ENCODE peak calls at places on chromosome 4, in six cellular contexts. J, V, O, Z, W and X are unnamed samples. For H3K9me3, the result is how much of the 10 kb centered on the place peaks cover.

GRCh38 chr4:153346563-153346962 is 2.1 kb downstream of the MND1 start:
- DNase-seq in J (no peak), V (no peak), O (no peak), Z (no peak), W (no peak), X (no peak)

GRCh38 chr4:22897520-22898108 is 204.9 kb downstream of the GBA3 start:
- DNase-seq in J (no peak), V (peak), O (peak), Z (no peak), W (no peak), X (no peak)

GRCh38 chr4:24890561-24890960 is 22.3 kb downstream of the CCDC149 start:
- DNase-seq in J (no peak), V (no peak), O (no peak), Z (no peak), W (no peak), X (no peak)

GRCh38 chr4:186729856-186730255 is 6.2 kb upstream of the FAT1 start:
- DNase-seq in J (no peak), V (no peak), O (no peak), Z (no peak), W (no peak), X (no peak)

GRCh38 chr4:183348706-183349659 is 26.8 kb upstream of the CLDN24 start:
- DNase-seq in J (no peak), V (no peak), O (no peak), Z (no peak), W (no peak), X (no peak)

GRCh38 chr4:73705721-73706120 is 34.6 kb upstream of the CXCL8 start:
- DNase-seq in J (no peak), V (no peak), O (no peak), Z (no peak), W (no peak), X (no peak)

GRCh38 chr4:154366956-154367355 is 124.6 kb downstream of the DCHS2 start:
- DNase-seq in J (no peak), V (no peak), O (no peak), Z (no peak), W (no peak), X (no peak)

GRCh38 chr4:4249876-4250275 is 1.9 kb upstream of the TMEM128 start:
- DNase-seq in J (no peak), V (no peak), O (no peak), Z (no peak), W (no peak), X (no peak)

GRCh38 chr4:145090370-145090769 is 7.6 kb downstream of the ANAPC10 start:
- DNase-seq in J (no peak), V (no peak), O (no peak), Z (no peak), W (no peak), X (no peak)

GRCh38 chr4:48968814-48969213 is 17.3 kb upstream of the CWH43 start:
- DNase-seq in J (no peak), V (no peak), O (no peak), Z (no peak), W (no peak), X (no peak)

GRCh38 chr4:175562111-175562510 is 250.0 kb downstream of the GPM6A start:
- DNase-seq in J (no peak), V (no peak), O (no peak), Z (no peak), W (no peak), X (no peak)

GRCh38 chr4:124202106-124202505 is 510.4 kb downstream of the ANKRD50 start:
- DNase-seq in J (no peak), V (no peak), O (no peak), Z (no peak), W (peak), X (peak)

DNA sequence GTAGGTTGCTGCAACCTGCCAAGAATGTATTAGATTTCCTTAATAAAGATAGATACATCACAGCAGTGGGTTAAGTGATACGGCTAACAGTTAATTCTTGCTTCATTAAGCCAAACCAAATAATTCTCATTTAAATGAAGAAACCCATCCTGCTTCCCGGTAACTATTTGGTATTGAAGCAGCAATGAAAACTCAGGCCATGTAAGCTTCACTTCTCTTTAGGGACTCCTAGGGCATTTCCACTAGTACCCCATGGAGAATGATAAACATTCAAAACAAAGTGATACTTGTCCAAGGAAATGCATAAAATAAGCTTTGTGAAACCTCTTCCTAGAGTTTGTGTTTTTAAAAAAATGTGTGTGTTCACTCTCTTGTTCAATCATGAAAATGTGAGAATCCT is 40.7 kb upstream of the RASGEF1B start:
- DNase-seq in J (no peak), V (no peak), O (no peak), Z (no peak), W (no peak), X (no peak)
- H3K27ac ChIP-seq in J (no peak), V (no peak), O (no peak), Z (no peak), W (no peak), X (no peak)

DNA sequence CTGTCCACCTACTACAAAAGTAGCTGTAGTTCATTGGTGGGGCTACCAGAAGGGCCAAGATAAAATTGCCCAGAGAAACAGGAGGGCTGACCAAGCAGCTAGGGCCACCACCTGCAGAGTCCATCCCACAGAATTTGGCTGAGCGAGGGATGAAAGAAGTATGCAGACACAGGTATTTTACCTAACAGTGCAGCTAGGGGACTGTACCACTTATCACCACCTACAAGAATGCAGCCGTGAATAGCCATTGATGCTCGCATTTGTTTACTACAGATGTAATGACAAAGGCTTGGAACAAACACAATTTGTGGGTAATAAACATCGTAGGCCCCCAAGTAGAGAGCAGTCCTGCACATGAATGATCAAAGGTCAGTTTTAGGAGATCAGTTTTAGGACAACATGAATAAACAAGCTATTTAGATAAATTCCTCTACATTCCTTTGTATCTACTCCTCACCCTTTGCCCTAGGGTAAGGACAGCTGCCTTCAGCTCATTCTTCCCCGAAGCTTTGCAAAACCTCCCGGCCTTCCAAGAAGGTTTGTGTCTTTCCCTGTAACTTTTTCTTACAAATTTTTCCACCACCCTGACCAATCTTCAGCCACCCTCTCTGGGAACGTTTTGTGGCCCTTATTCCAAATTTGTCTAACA is 49.5 kb downstream of the ZNF718 start:
- DNase-seq in J (no peak), V (no peak), O (no peak), Z (no peak), W (no peak), X (no peak)
- H3K9me3 ChIP-seq in J (under half), V (half or more), O (under half), Z (under half), W (under half), X (under half)

DNA sequence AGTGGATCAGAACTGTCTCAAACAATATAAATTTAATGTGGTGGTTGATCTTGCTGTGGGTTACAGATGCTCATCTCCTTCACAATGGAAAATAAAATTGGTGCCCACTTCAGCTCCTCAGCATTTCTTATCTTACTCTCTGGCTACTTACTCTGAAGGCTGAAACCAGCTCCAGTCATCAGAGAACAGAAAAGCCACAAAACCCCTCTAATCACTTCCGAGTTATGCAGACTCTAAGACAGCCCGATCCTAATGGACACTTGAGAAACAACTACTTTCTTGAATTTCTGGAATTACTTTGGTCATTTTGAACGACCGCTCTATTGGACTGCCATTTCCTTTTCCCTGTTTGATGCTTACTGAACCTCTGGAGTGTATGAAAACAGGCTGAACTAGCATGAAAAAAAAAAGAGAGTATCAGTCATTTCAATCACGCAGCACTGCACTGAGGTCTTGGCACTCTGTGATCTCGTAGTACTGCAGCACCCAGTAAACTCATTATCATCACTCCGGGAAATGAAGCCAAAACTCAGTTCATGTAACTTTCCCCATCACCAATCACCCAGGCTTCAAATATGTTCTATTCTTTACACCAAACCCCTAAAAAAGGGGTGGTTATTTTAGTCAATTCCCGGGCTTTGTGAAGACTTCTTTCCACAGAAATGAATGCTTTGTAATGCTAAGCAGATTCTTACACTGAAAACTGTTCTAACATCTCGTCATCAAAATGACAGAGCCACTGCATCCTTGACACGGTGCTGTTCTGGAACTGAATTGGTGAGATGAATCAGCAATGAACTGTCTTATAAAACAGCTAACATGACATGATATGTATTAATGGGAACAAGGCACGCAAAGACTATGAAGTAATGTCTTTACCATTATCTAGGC is 54.5 kb downstream of the TSPAN5 start:
- DNase-seq in J (no peak), V (no peak), O (no peak), Z (no peak), W (no peak), X (no peak)
- H3K4me3 ChIP-seq in J (no peak), V (no peak), O (no peak), Z (no peak), W (no peak), X (no peak)

GRCh38 chr4:150591284-150591874 is 9.4 kb downstream of the MAB21L2 start:
- DNase-seq in J (no peak), V (no peak), O (no peak), Z (no peak), W (no peak), X (no peak)
- H3K27ac ChIP-seq in J (no peak), V (no peak), O (no peak), Z (peak), W (no peak), X (no peak)

DNA sequence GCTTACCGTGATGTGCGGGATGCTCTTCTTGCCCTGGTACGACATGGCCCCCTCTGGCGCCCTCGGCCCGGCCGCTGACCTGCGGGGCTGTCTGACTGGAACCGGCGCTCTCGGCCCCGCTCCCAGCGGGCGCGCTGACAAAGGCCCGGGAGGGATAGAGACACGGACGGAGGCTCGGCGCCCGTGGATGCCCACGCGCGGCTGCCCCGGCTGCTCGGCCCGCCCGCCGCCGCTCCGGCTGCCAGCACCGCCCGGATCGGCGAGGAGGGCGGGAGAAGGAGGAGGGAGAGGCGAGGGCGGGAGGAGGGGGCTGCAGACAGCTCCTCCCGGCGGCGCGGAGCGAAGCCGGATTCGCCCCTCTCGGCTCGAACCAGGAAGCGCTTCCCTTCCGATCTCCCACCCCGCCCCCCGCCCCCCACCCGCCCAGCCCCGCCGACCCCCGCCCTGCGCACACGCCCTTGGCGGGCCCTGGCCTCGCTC is 4.6 kb downstream of the CRMP1 start:
- DNase-seq in J (no peak), V (no peak), O (no peak), Z (no peak), W (no peak), X (no peak)
- H3K9me3 ChIP-seq in J (under half), V (under half), O (under half), Z (under half), W (under half), X (under half)

GRCh38 chr4:99816611-99817309 is at the start of gene DAPP1:
- DNase-seq in J (peak), V (peak), O (no peak), Z (peak), W (peak), X (no peak)
- H3K4me3 ChIP-seq in J (peak), V (peak), O (no peak), Z (peak), W (no peak), X (no peak)